ENCODE peak calls at places on chromosome 18, in seven cellular contexts. J, M, A, E, C, W and T are unnamed samples.

GRCh38 chr18:35306588-35307250 is 16.7 kb upstream of the ZSCAN30 start:
- DNase-seq in C (no peak), E (no peak), W (no peak), M (no peak), A (peak; percentile 1), J (no peak), T (no peak)

GRCh38 chr18:57190026-57190425 is 43.1 kb downstream of the BOD1L2 start:
- DNase-seq in W (no peak), J (no peak), C (no peak), E (no peak), A (no peak), M (no peak), T (no peak)

GRCh38 chr18:44502221-44502620 is 178.5 kb upstream of the SETBP1 start:
- DNase-seq in A (no peak), C (no peak), W (no peak), E (no peak), M (no peak), J (no peak), T (no peak)

GRCh38 chr18:30186245-30186644 is 856.3 kb downstream of the DSC3 start:
- DNase-seq in M (no peak), E (no peak), A (no peak), W (no peak), C (no peak), J (no peak), T (no peak)

GRCh38 chr18:69265661-69266060 is 135.0 kb upstream of the DOK6 start:
- DNase-seq in C (no peak), M (no peak), A (no peak), E (no peak), W (no peak), J (no peak), T (no peak)

GRCh38 chr18:47898055-47898454 is 32.4 kb downstream of the SMAD2 start:
- DNase-seq in M (no peak), W (no peak), E (no peak), A (no peak), J (no peak), C (no peak), T (no peak)

GRCh38 chr18:2486426-2486825 is 84.9 kb downstream of the METTL4 start:
- DNase-seq in A (peak; percentile 13), E (no peak), J (no peak), W (no peak), C (no peak), M (no peak), T (no peak)

GRCh38 chr18:50042611-50043010 is 152.3 kb downstream of the MYO5B start:
- DNase-seq in E (no peak), M (no peak), A (no peak), C (no peak), J (no peak), W (no peak), T (no peak)

GRCh38 chr18:31103423-31103822 is 1.2 kb upstream of the DSC2 start:
- DNase-seq in M (no peak), A (no peak), J (no peak), E (no peak), W (no peak), C (no peak), T (no peak)

GRCh38 chr18:9547767-9548166 is 66.6 kb downstream of the PPP4R1 start:
- DNase-seq in J (peak; percentile 28), E (no peak), M (no peak), W (no peak), C (no peak), A (no peak), T (no peak)

GRCh38 chr18:14930076-14930475 is 182.1 kb downstream of the ANKRD30B start:
- DNase-seq in J (no peak), C (no peak), M (no peak), A (no peak), E (no peak), W (no peak), T (no peak)

GRCh38 chr18:76613058-76613457 is 118.0 kb upstream of the ZNF516 start:
- DNase-seq in C (no peak), E (no peak), J (peak; percentile 6), M (no peak), A (no peak), W (no peak), T (no peak)

GRCh38 chr18:75297731-75298130 is 87.1 kb downstream of the TSHZ1 start:
- DNase-seq in W (no peak), C (no peak), E (peak; percentile 6), J (no peak), A (no peak), M (no peak), T (no peak)

GRCh38 chr18:26215247-26215970 is 10.8 kb upstream of the TAF4B start:
- DNase-seq in A (no peak), M (no peak), C (peak; percentile 74), W (no peak), J (no peak), E (no peak), T (no peak)

GRCh38 chr18:51275712-51276473 is 78.4 kb upstream of the MEX3C start:
- DNase-seq in E (peak; percentile 4), C (no peak), M (peak; percentile 22), W (no peak), J (no peak), A (peak; percentile 94), T (no peak)

GRCh38 chr18:13409997-13410396 is 191.4 kb downstream of the LDLRAD4 start:
- DNase-seq in A (no peak), J (no peak), W (no peak), C (no peak), M (no peak), E (no peak), T (no peak)

GRCh38 chr18:58579561-58580047 is 49.3 kb downstream of the ALPK2 start:
- DNase-seq in C (no peak), M (no peak), A (no peak), E (peak; percentile 61), J (no peak), W (peak; percentile 69), T (no peak)

GRCh38 chr18:73950116-73950705 is 197.4 kb downstream of the FBXO15 start:
- DNase-seq in M (no peak), E (no peak), W (no peak), J (no peak), A (no peak), C (no peak), T (no peak)

GRCh38 chr18:57125627-57126026 is 21.3 kb upstream of the BOD1L2 start:
- DNase-seq in E (no peak), W (no peak), C (no peak), M (no peak), A (no peak), J (no peak), T (no peak)

GRCh38 chr18:63107171-63107850 is 212.3 kb downstream of the BCL2 start:
- DNase-seq in W (no peak), J (no peak), A (no peak), E (no peak), C (no peak), M (no peak), T (no peak)

GRCh38 chr18:41818381-41819355 is 136.4 kb upstream of the PIK3C3 start:
- DNase-seq in J (no peak), W (no peak), A (no peak), M (no peak), C (no peak), E (no peak), T (no peak)